ENCODE peak calls at places on chromosomes 3 and 15, in four cellular contexts. One of them, this sample, is unnamed.
A peak's percentile ranks its signal among the peaks of the same experiment; 100 is the strongest.

GRCh38 chr15:35181538-35181937 is 96.4 kb upstream of the NANOGP8 start:
- DNase-seq in cardiac fibroblast: peak; percentile 76
- DNase-seq in AG09309: no peak
- DNase-seq in fibroblast of the aortic adventitia: peak; percentile 16
- DNase-seq in this sample: peak; percentile 60

GRCh38 chr3:64260391-64260790 is 35.1 kb upstream of the PRICKLE2 start:
- DNase-seq in AG09309: no peak
- DNase-seq in cardiac fibroblast: no peak
- DNase-seq in fibroblast of the aortic adventitia: no peak
- DNase-seq in this sample: no peak

GRCh38 chr3:121477589-121477988 is 68.2 kb downstream of the POLQ start:
- DNase-seq in fibroblast of the aortic adventitia: peak; percentile 79
- DNase-seq in AG09309: peak; percentile 58
- DNase-seq in cardiac fibroblast: peak; percentile 88
- DNase-seq in this sample: peak; percentile 63

GRCh38 chr15:66833803-66834202 is 131.8 kb downstream of the SMAD6 start:
- DNase-seq in AG09309: no peak
- DNase-seq in fibroblast of the aortic adventitia: no peak
- DNase-seq in cardiac fibroblast: no peak
- DNase-seq in this sample: no peak

GRCh38 chr3:38566215-38566528 is 70.0 kb downstream of the EXOG start:
- DNase-seq in fibroblast of the aortic adventitia: no peak
- DNase-seq in cardiac fibroblast: no peak
- DNase-seq in AG09309: no peak
- DNase-seq in this sample: no peak

GRCh38 chr3:136414476-136414875 is 164.3 kb downstream of the PCCB start:
- DNase-seq in fibroblast of the aortic adventitia: no peak
- DNase-seq in cardiac fibroblast: peak; percentile 17
- DNase-seq in AG09309: no peak
- DNase-seq in this sample: no peak

GRCh38 chr3:159229161-159229560 is 427.3 kb downstream of the MFSD1 start:
- DNase-seq in AG09309: no peak
- DNase-seq in cardiac fibroblast: no peak
- DNase-seq in fibroblast of the aortic adventitia: no peak
- DNase-seq in this sample: no peak

GRCh38 chr3:129577356-129577755 is 29.1 kb downstream of the PLXND1 start:
- DNase-seq in AG09309: no peak
- DNase-seq in fibroblast of the aortic adventitia: no peak
- DNase-seq in cardiac fibroblast: no peak
- DNase-seq in this sample: no peak

GRCh38 chr3:4666078-4666477 is 172.9 kb downstream of the ITPR1 start:
- DNase-seq in fibroblast of the aortic adventitia: no peak
- DNase-seq in cardiac fibroblast: no peak
- DNase-seq in AG09309: no peak
- DNase-seq in this sample: no peak

GRCh38 chr3:4674216-4674615 is 181.1 kb downstream of the ITPR1 start:
- DNase-seq in AG09309: peak; percentile 42
- DNase-seq in cardiac fibroblast: peak; percentile 72
- DNase-seq in fibroblast of the aortic adventitia: peak; percentile 75
- DNase-seq in this sample: peak; percentile 90

GRCh38 chr3:4665197-4665596 is 172.0 kb downstream of the ITPR1 start:
- DNase-seq in AG09309: no peak
- DNase-seq in cardiac fibroblast: peak; percentile 43
- DNase-seq in fibroblast of the aortic adventitia: no peak
- DNase-seq in this sample: no peak

GRCh38 chr3:4672727-4673126 is 179.6 kb downstream of the ITPR1 start:
- DNase-seq in AG09309: no peak
- DNase-seq in fibroblast of the aortic adventitia: no peak
- DNase-seq in cardiac fibroblast: no peak
- DNase-seq in this sample: no peak

GRCh38 chr3:4670352-4670751 is 177.2 kb downstream of the ITPR1 start:
- DNase-seq in AG09309: no peak
- DNase-seq in cardiac fibroblast: peak; percentile 19
- DNase-seq in fibroblast of the aortic adventitia: no peak
- DNase-seq in this sample: peak; percentile 17
- TF ChIP-seq CTCF in AG09309: peak; percentile 51
- TF ChIP-seq CTCF in cardiac fibroblast: peak; percentile 29
- TF ChIP-seq CTCF in fibroblast of the aortic adventitia: peak; percentile 36
- TF ChIP-seq CTCF in this sample: peak; percentile 41

GRCh38 chr3:128133273-128133883 is 9.8 kb upstream of the RUVBL1 start:
- DNase-seq in AG09309: no peak
- DNase-seq in fibroblast of the aortic adventitia: peak; percentile 79
- DNase-seq in cardiac fibroblast: peak; percentile 74
- DNase-seq in this sample: peak; percentile 83
- TF ChIP-seq CTCF in AG09309: peak; percentile 82
- TF ChIP-seq CTCF in fibroblast of the aortic adventitia: peak; percentile 76
- TF ChIP-seq CTCF in cardiac fibroblast: peak; percentile 71
- TF ChIP-seq CTCF in this sample: peak; percentile 83

GRCh38 chr3:119340436-119340835 is 46.3 kb downstream of the ARHGAP31 start:
- DNase-seq in cardiac fibroblast: no peak
- DNase-seq in AG09309: no peak
- DNase-seq in fibroblast of the aortic adventitia: no peak
- DNase-seq in this sample: no peak

GRCh38 chr3:119342176-119342575 is 48.0 kb downstream of the ARHGAP31 start:
- DNase-seq in fibroblast of the aortic adventitia: no peak
- DNase-seq in AG09309: no peak
- DNase-seq in cardiac fibroblast: no peak
- DNase-seq in this sample: no peak

GRCh38 chr3:119347036-119347435 is 52.9 kb downstream of the ARHGAP31 start:
- DNase-seq in fibroblast of the aortic adventitia: no peak
- DNase-seq in cardiac fibroblast: no peak
- DNase-seq in AG09309: no peak
- DNase-seq in this sample: no peak

GRCh38 chr3:119346076-119346496 is 51.9 kb downstream of the ARHGAP31 start:
- DNase-seq in cardiac fibroblast: no peak
- DNase-seq in AG09309: no peak
- DNase-seq in fibroblast of the aortic adventitia: no peak
- DNase-seq in this sample: no peak

DNA sequence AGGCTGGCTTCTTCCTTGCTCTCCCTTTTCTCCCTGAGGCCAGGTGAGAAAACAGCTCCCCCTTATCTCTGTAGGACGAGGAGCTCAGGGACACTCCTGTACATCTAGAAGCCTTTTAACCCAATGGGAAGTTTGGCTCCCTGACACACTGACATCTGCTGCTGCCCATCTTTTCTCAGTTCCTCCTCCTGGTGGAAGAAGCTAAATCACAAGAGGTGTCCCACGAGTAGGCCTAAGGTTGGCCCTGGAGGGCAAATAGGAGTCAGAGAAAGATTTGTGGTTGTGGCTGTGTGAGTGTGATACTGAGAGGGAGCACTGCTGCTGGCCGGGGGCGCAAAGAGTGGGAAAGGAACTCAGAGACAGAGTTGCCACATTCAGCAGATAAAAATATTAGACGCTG is 49.5 kb downstream of the ARHGAP31 start:
- DNase-seq in cardiac fibroblast: no peak
- DNase-seq in fibroblast of the aortic adventitia: no peak
- DNase-seq in AG09309: no peak
- DNase-seq in this sample: no peak
- TF ChIP-seq CTCF in cardiac fibroblast: no peak
- TF ChIP-seq CTCF in fibroblast of the aortic adventitia: no peak
- TF ChIP-seq CTCF in AG09309: no peak
- TF ChIP-seq CTCF in this sample: no peak

GRCh38 chr3:4219227-4219568 is 84.0 kb upstream of the SETMAR start:
- DNase-seq in AG09309: no peak
- DNase-seq in cardiac fibroblast: no peak
- DNase-seq in fibroblast of the aortic adventitia: no peak
- DNase-seq in this sample: no peak

GRCh38 chr3:4222574-4222973 is 80.6 kb upstream of the SETMAR start:
- DNase-seq in fibroblast of the aortic adventitia: no peak
- DNase-seq in cardiac fibroblast: no peak
- DNase-seq in AG09309: no peak
- DNase-seq in this sample: no peak

GRCh38 chr3:4218426-4219226 is 84.5 kb upstream of the SETMAR start:
- DNase-seq in cardiac fibroblast: no peak
- DNase-seq in AG09309: no peak
- DNase-seq in fibroblast of the aortic adventitia: no peak
- DNase-seq in this sample: no peak

GRCh38 chr3:4223783-4224182 is 79.4 kb upstream of the SETMAR start:
- DNase-seq in AG09309: no peak
- DNase-seq in fibroblast of the aortic adventitia: no peak
- DNase-seq in cardiac fibroblast: no peak
- DNase-seq in this sample: no peak

GRCh38 chr3:4220050-4220449 is 83.1 kb upstream of the SETMAR start:
- DNase-seq in fibroblast of the aortic adventitia: no peak
- DNase-seq in cardiac fibroblast: no peak
- DNase-seq in AG09309: no peak
- DNase-seq in this sample: no peak
- TF ChIP-seq CTCF in fibroblast of the aortic adventitia: no peak
- TF ChIP-seq CTCF in cardiac fibroblast: no peak
- TF ChIP-seq CTCF in AG09309: no peak
- TF ChIP-seq CTCF in this sample: no peak

GRCh38 chr3:50675179-50676030 is 678 bp downstream of the DOCK3 start:
- DNase-seq in cardiac fibroblast: no peak
- DNase-seq in AG09309: no peak
- DNase-seq in fibroblast of the aortic adventitia: no peak
- DNase-seq in this sample: no peak
- TF ChIP-seq CTCF in cardiac fibroblast: no peak
- TF ChIP-seq CTCF in AG09309: no peak
- TF ChIP-seq CTCF in fibroblast of the aortic adventitia: no peak
- TF ChIP-seq CTCF in this sample: no peak

GRCh38 chr15:72117698-72118399 is at the start of gene MYO9A:
- DNase-seq in AG09309: peak; percentile 94
- DNase-seq in cardiac fibroblast: peak; percentile 99
- DNase-seq in fibroblast of the aortic adventitia: peak; percentile 98
- DNase-seq in this sample: peak; percentile 99
- TF ChIP-seq CTCF in AG09309: no peak
- TF ChIP-seq CTCF in cardiac fibroblast: no peak
- TF ChIP-seq CTCF in fibroblast of the aortic adventitia: no peak
- TF ChIP-seq CTCF in this sample: no peak

GRCh38 chr15:95121191-95121590 is 889.8 kb downstream of the MCTP2 start:
- DNase-seq in cardiac fibroblast: no peak
- DNase-seq in fibroblast of the aortic adventitia: no peak
- DNase-seq in AG09309: no peak
- DNase-seq in this sample: no peak

GRCh38 chr15:95120595-95120994 is 889.2 kb downstream of the MCTP2 start:
- DNase-seq in AG09309: no peak
- DNase-seq in fibroblast of the aortic adventitia: no peak
- DNase-seq in cardiac fibroblast: no peak
- DNase-seq in this sample: no peak

GRCh38 chr15:95113041-95113440 is 881.7 kb downstream of the MCTP2 start:
- DNase-seq in cardiac fibroblast: no peak
- DNase-seq in AG09309: no peak
- DNase-seq in fibroblast of the aortic adventitia: no peak
- DNase-seq in this sample: no peak

GRCh38 chr15:95119041-95119440 is 887.7 kb downstream of the MCTP2 start:
- DNase-seq in cardiac fibroblast: no peak
- DNase-seq in fibroblast of the aortic adventitia: no peak
- DNase-seq in AG09309: no peak
- DNase-seq in this sample: no peak
- TF ChIP-seq CTCF in cardiac fibroblast: no peak
- TF ChIP-seq CTCF in fibroblast of the aortic adventitia: no peak
- TF ChIP-seq CTCF in AG09309: no peak
- TF ChIP-seq CTCF in this sample: no peak

DNA sequence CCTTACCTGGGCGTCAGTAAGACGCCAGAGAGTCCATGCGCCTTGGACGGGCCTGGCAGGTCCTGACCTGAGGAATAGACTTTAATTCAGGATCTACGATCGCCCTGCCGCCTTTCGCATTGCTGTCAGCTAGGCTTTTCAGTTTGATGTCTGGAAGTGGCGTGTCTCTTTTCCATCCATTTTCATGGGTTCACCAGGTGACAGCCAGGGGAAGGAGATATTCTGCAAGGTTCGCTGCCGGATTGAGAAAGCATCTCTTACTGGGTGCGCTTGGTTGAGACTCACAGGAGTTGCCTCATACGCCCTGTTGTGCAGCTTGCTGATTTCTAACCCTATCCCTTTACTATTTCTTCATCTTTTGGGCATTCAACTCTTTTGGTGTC is 7.4 kb downstream of the EPHA3 start:
- DNase-seq in AG09309: no peak
- DNase-seq in cardiac fibroblast: no peak
- DNase-seq in fibroblast of the aortic adventitia: no peak
- DNase-seq in this sample: no peak
- TF ChIP-seq CTCF in AG09309: no peak
- TF ChIP-seq CTCF in cardiac fibroblast: no peak
- TF ChIP-seq CTCF in fibroblast of the aortic adventitia: no peak
- TF ChIP-seq CTCF in this sample: no peak

DNA sequence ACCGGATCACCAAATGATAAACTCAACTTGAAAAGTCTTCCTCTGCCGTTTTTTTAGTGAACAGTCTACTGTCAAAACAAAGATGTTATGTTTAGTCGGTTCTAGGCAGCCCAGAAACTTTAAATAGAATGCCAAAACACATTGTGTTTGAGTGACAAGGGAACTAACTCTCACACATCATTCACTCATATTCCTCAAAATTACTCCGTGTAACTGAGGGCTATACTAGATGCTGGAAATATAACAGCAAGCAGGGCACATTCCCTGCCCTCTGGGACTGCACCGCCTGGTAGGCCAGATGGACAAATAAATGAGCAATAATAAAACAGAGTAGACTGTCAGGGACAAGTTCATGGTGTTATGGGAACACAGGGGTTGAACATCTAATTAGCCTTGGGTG is 251.4 kb downstream of the MAGI1 start:
- DNase-seq in fibroblast of the aortic adventitia: no peak
- DNase-seq in cardiac fibroblast: no peak
- DNase-seq in AG09309: no peak
- DNase-seq in this sample: no peak
- TF ChIP-seq CTCF in fibroblast of the aortic adventitia: no peak
- TF ChIP-seq CTCF in cardiac fibroblast: no peak
- TF ChIP-seq CTCF in AG09309: no peak
- TF ChIP-seq CTCF in this sample: no peak

This sample was measured in fibroblast of pulmonary artery.